ENCODE peak calls at places on chromosomes 11 and 22, in six cellular contexts. F is neural progenitor cell, V is body of pancreas, E is A549, X is OCI-LY7, I is fibroblast of lung. B is an unnamed sample.

GRCh38 chr22:32574957-32575893 is 100.6 kb downstream of the FBXO7 start:
- DNase-seq in F (peak; percentile 45), V (no peak), E (no peak), X (no peak), I (peak; percentile 52), B (no peak)

GRCh38 chr22:25327018-25327755 is 107.7 kb downstream of the CRYBB2 start:
- DNase-seq in F (no peak), V (no peak), E (no peak), X (no peak), I (no peak), B (no peak)

GRCh38 chr11:128116447-128117240 is 470.7 kb downstream of the ETS1 start:
- DNase-seq in F (no peak), V (no peak), E (no peak), X (no peak), I (no peak), B (no peak)

GRCh38 chr22:30606455-30607299 is at the start of gene TCN2:
- DNase-seq in F (peak; percentile 96), V (peak; percentile 78), E (peak; percentile 58), X (no peak), I (peak; percentile 83), B (peak; percentile 36)

GRCh38 chr11:57426439-57426753 is 525 bp downstream of the SLC43A3 start:
- DNase-seq in F (no peak), V (peak; percentile 16), E (no peak), X (peak; percentile 28), I (no peak), B (no peak)

GRCh38 chr22:48254311-48254873 is 1491.9 kb downstream of the TBC1D22A start:
- DNase-seq in F (no peak), V (no peak), E (peak; percentile 20), X (no peak), I (no peak), B (no peak)

GRCh38 chr22:19663286-19663815 is 51.0 kb upstream of the SEPTIN5 start:
- DNase-seq in F (no peak), V (peak; percentile 75), E (no peak), X (no peak), I (peak; percentile 92), B (no peak)

GRCh38 chr11:126304457-126305072 is 705 bp downstream of the DCPS start:
- DNase-seq in F (no peak), V (no peak), E (no peak), X (peak; percentile 23), I (no peak), B (no peak)

GRCh38 chr11:20443596-20443995 is 56.1 kb downstream of the PRMT3 start:
- DNase-seq in F (peak; percentile 25), V (no peak), E (peak; percentile 38), X (peak; percentile 25), I (peak; percentile 49), B (no peak)

GRCh38 chr11:78037056-78037455 is 14.0 kb upstream of the KCTD14 start:
- DNase-seq in F (no peak), V (peak; percentile 87), E (no peak), X (no peak), I (no peak), B (no peak)

GRCh38 chr11:116792869-116793475 is 1.3 kb upstream of the APOA5 start:
- DNase-seq in F (no peak), V (no peak), E (no peak), X (no peak), I (no peak), B (no peak)

GRCh38 chr22:45212306-45212709 is 28.4 kb downstream of the KIAA0930 start:
- DNase-seq in F (peak; percentile 48), V (peak; percentile 48), E (peak; percentile 74), X (no peak), I (peak; percentile 90), B (peak; percentile 78)

GRCh38 chr11:65917434-65918210 is 1.2 kb downstream of the C11orf68 start:
- DNase-seq in F (no peak), V (no peak), E (no peak), X (no peak), I (no peak), B (no peak)

GRCh38 chr22:37213941-37214340 is 1.7 kb upstream of the SSTR3 start:
- DNase-seq in F (no peak), V (no peak), E (no peak), X (no peak), I (no peak), B (no peak)

GRCh38 chr11:35714882-35715612 is 52.5 kb downstream of the TRIM44 start:
- DNase-seq in F (no peak), V (no peak), E (no peak), X (no peak), I (peak; percentile 37), B (no peak)

GRCh38 chr22:17785185-17786184 is 11.2 kb upstream of the BID start:
- DNase-seq in F (peak; percentile 50), V (peak; percentile 75), E (peak; percentile 67), X (peak; percentile 79), I (peak; percentile 22), B (peak; percentile 38)

GRCh38 chr11:61098778-61099177 is 3.5 kb upstream of the CD5 start:
- DNase-seq in F (no peak), V (no peak), E (no peak), X (no peak), I (no peak), B (no peak)

GRCh38 chr22:29689201-29689871 is 30.5 kb upstream of the CABP7 start:
- DNase-seq in F (peak; percentile 42), V (no peak), E (no peak), X (no peak), I (no peak), B (no peak)

DNA sequence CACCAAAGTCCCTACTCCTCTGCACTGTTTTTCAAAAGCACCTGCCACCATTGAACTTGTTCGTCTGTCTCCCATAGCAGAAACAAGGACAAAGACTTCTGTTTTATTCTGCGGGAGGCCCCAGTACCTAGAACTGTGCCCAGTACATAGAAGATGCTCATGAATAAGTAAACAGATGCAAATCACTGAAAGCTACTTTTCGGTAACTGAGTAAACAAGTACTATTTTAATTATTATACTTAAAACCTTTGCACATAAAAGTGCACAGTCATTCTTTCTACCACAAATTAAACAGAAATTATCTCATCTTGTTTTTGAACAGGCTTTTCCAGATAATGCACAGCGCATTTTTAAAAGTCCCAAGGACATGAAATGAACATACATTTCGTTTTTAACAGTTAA is 3.8 kb downstream of the NAP1L4 start:
- DNase-seq in F (no peak), V (no peak), E (no peak), X (no peak), I (no peak), B (no peak)
- H3K27ac ChIP-seq in F (no peak overlapping the region), V (peak overlapping the region; percentile 68), E (peak overlapping the region; percentile 50), X (peak overlapping the region; percentile 35), I (no peak overlapping the region), B (peak overlapping the region; percentile 52)

GRCh38 chr11:59560702-59561469 is 49.5 kb downstream of the OR4D9 start:
- DNase-seq in F (peak; percentile 94), V (peak; percentile 90), E (peak; percentile 92), X (peak; percentile 88), I (peak; percentile 82), B (peak; percentile 57)

GRCh38 chr11:59559886-59560285 is 48.5 kb downstream of the OR4D9 start:
- DNase-seq in F (peak; percentile 37), V (no peak), E (no peak), X (peak; percentile 11), I (no peak), B (no peak)

GRCh38 chr11:59557940-59558643 is 46.8 kb downstream of the OR4D9 start:
- DNase-seq in F (peak; percentile 15), V (no peak), E (no peak), X (no peak), I (peak; percentile 11), B (no peak)

GRCh38 chr11:59562292-59562691 is 51.0 kb downstream of the OR4D9 start:
- DNase-seq in F (no peak), V (no peak), E (no peak), X (no peak), I (no peak), B (no peak)

DNA sequence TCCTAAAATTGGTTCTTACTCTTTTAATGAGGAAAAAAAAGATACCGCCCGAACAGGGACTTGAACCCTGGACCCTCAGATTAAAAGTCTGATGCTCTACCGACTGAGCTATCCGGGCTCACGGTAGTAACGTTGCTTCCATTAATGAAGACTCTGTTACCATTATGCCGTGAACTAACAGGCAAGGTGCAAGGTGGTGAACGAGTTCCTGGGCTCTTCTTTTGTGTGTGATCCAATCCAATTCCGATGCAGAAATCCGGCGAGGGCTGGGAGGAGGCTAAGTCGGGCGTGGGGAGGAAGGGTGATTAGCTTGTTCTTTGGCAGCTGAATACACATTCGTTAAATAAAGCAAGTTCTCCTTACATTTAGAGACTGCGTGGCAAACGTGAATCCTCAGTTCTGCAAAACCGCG is 49.0 kb downstream of the OR4D9 start:
- DNase-seq in F (peak; percentile 85), V (peak; percentile 69), E (peak; percentile 91), X (peak; percentile 78), I (peak; percentile 78), B (peak; percentile 42)
- H3K27ac ChIP-seq in F (no peak overlapping the region), V (peak overlapping the region; percentile 87), E (peak overlapping the region; percentile 86), X (peak overlapping the region; percentile 66), I (peak overlapping the region; percentile 60), B (peak overlapping the region; percentile 85)

DNA sequence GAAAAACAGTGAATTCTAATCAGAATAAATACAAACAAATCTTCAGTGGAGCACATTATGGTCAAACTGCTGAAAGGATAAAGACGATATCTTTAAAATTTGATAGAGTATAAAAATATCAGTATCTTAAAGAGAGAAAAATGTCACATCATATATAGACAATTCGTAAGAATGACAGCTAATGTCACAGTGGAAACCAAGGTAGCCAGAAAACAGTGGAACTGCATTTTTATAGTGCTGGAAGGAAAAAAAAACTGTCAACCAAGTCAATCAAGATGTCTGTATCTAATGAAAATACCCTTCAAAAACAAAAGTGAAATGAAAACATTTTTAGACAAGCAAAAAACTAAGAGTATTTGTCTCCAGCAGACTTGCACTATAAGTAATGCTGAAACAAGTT is 73.4 kb upstream of the HMGXB4 start:
- DNase-seq in F (no peak), V (no peak), E (no peak), X (no peak), I (no peak), B (no peak)
- H3K27ac ChIP-seq in F (no peak overlapping the region), V (no peak overlapping the region), E (no peak overlapping the region), X (no peak overlapping the region), I (no peak overlapping the region), B (no peak overlapping the region)

GRCh38 chr22:41888638-41889200 is 26.2 kb downstream of the SHISA8 start:
- DNase-seq in F (no peak), V (no peak), E (no peak), X (no peak), I (no peak), B (no peak)

GRCh38 chr22:41885576-41885975 is 29.3 kb downstream of the SHISA8 start:
- DNase-seq in F (no peak), V (no peak), E (no peak), X (no peak), I (no peak), B (no peak)

GRCh38 chr22:41880653-41881052 is 34.2 kb downstream of the SHISA8 start:
- DNase-seq in F (no peak), V (no peak), E (no peak), X (no peak), I (no peak), B (no peak)

GRCh38 chr22:41885116-41885515 is 29.8 kb downstream of the SHISA8 start:
- DNase-seq in F (no peak), V (no peak), E (no peak), X (no peak), I (no peak), B (no peak)

DNA sequence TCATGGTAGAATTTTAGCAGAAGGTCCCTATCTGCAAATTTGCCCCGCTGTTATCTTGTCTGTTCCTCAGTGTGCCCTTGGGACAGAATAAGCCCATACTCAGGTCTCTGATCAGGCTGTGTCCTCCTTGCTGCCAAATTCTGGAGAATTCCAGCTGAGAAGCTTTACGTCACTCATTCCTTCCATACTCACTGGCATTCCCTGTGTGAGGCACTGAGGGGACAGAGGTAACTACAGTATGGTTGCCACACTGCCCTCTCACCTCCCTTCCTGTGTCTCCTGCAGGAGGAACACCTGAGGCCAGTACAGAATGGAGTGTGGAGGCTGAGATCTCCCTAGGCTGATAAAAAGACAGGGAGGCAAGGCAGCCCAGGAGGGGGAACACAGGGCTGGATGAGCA is 31.5 kb downstream of the SHISA8 start:
- DNase-seq in F (no peak), V (no peak), E (no peak), X (no peak), I (no peak), B (no peak)
- H3K27ac ChIP-seq in F (no peak overlapping the region), V (no peak overlapping the region), E (no peak overlapping the region), X (peak overlapping the region; percentile 39), I (no peak overlapping the region), B (no peak overlapping the region)

B was measured in substantia nigra.